ENCODE peak calls at places on chromosomes 3 and 15, in ten cellular contexts. C, T, P, X, N, G, O, U, J and F are unnamed samples.

GRCh38 chr3:183491109-183491922 is 62.9 kb upstream of the MCF2L2 start:
- DNase-seq in G (no peak), X (no peak), P (no peak), N (no peak), O (no peak), T (no peak), U (no peak), C (no peak), J (no peak), F (no peak)

GRCh38 chr3:187750041-187750512 is 4.8 kb upstream of the BCL6 start:
- DNase-seq in C (peak), P (no peak), N (peak), O (peak), G (no peak), J (peak), T (no peak), U (no peak), X (peak), F (no peak)

GRCh38 chr15:25568751-25569150 is 129.9 kb upstream of the UBE3A start:
- DNase-seq in C (no peak), T (no peak), U (no peak), O (no peak), J (no peak), G (peak), N (no peak), X (no peak), P (no peak), F (no peak)

GRCh38 chr15:79985571-79985970 is 14.6 kb upstream of the BCL2A1 start:
- DNase-seq in O (no peak), G (no peak), T (no peak), J (no peak), N (no peak), C (no peak), X (peak), U (no peak), P (no peak), F (no peak)

GRCh38 chr3:64440498-64440897 is 215.2 kb upstream of the PRICKLE2 start:
- DNase-seq in C (no peak), P (peak), N (peak), G (peak), X (peak), O (peak), U (no peak), T (peak), J (no peak), F (no peak)

GRCh38 chr3:5037828-5038227 is 58.6 kb downstream of the BHLHE40 start:
- DNase-seq in J (no peak), P (no peak), T (no peak), O (no peak), G (no peak), N (no peak), X (no peak), C (no peak), U (no peak), F (peak)

GRCh38 chr15:100601158-100601557 is 826 bp downstream of the LINS1 start:
- DNase-seq in X (peak), P (no peak), G (peak), N (peak), T (peak), O (peak), C (no peak), J (no peak), U (peak), F (peak)

GRCh38 chr15:32148833-32149555 is 118.7 kb downstream of the CHRNA7 start:
- DNase-seq in T (no peak), U (no peak), X (no peak), J (no peak), N (no peak), O (no peak), C (no peak), G (no peak), P (no peak), F (no peak)

GRCh38 chr15:43998607-43999006 is 171.8 kb downstream of the WDR76 start:
- DNase-seq in X (peak), U (no peak), C (no peak), T (no peak), J (no peak), P (no peak), N (peak), G (peak), O (no peak), F (no peak)

GRCh38 chr15:80706161-80706560 is 11.1 kb downstream of the ABHD17C start:
- DNase-seq in T (peak), U (no peak), J (no peak), C (no peak), X (no peak), N (no peak), G (no peak), O (no peak), P (no peak), F (no peak)

GRCh38 chr15:57752426-57752825 is 45.9 kb downstream of the POLR2M start:
- DNase-seq in P (no peak), N (no peak), J (peak), U (no peak), C (peak), X (peak), O (no peak), T (no peak), G (no peak), F (no peak)

GRCh38 chr15:79172032-79172481 is 81.5 kb upstream of the RASGRF1 start:
- DNase-seq in T (peak), X (no peak), G (no peak), P (no peak), U (no peak), C (no peak), N (no peak), J (no peak), O (no peak), F (no peak)

GRCh38 chr15:70226337-70226980 is 128.7 kb upstream of the TLE3 start:
- DNase-seq in X (no peak), O (no peak), J (no peak), P (no peak), G (no peak), U (no peak), C (no peak), N (no peak), T (no peak), F (no peak)

GRCh38 chr3:42979044-42979962 is at the start of gene GASK1A:
- DNase-seq in J (peak), X (no peak), C (peak), O (peak), G (peak), N (no peak), T (no peak), U (no peak), P (no peak), F (peak)

GRCh38 chr3:64053581-64053980 is 30.3 kb upstream of the PSMD6 start:
- DNase-seq in U (no peak), P (no peak), T (no peak), C (no peak), J (no peak), X (no peak), O (no peak), G (no peak), N (no peak), F (no peak)

GRCh38 chr3:36362973-36363372 is 17.3 kb upstream of the STAC start:
- DNase-seq in T (peak), O (peak), P (no peak), X (peak), C (no peak), J (no peak), N (peak), U (no peak), G (peak), F (no peak)

GRCh38 chr3:31710123-31710841 is 177.6 kb downstream of the STT3B start:
- DNase-seq in X (no peak), C (peak), P (no peak), N (peak), J (no peak), U (no peak), G (no peak), O (peak), T (no peak), F (no peak)

GRCh38 chr3:114144909-114145688 is 33.8 kb downstream of the DRD3 start:
- DNase-seq in J (no peak), X (peak), C (no peak), N (peak), P (peak), O (peak), G (peak), T (no peak), U (no peak), F (no peak)

GRCh38 chr3:35659808-35660207 is 20.5 kb downstream of the ARPP21 start:
- DNase-seq in O (peak), J (no peak), G (no peak), U (peak), X (no peak), C (no peak), P (no peak), N (peak), T (no peak), F (peak)

GRCh38 chr3:170154569-170155143 is 26.9 kb downstream of the PHC3 start:
- DNase-seq in U (no peak), X (no peak), J (no peak), N (no peak), C (no peak), P (no peak), T (no peak), O (no peak), G (no peak), F (peak)
- H3K4me3 ChIP-seq in U (no peak), X (no peak), J (no peak), N (no peak), C (no peak), P (no peak), T (no peak), O (no peak), G (no peak), F (peak)

DNA sequence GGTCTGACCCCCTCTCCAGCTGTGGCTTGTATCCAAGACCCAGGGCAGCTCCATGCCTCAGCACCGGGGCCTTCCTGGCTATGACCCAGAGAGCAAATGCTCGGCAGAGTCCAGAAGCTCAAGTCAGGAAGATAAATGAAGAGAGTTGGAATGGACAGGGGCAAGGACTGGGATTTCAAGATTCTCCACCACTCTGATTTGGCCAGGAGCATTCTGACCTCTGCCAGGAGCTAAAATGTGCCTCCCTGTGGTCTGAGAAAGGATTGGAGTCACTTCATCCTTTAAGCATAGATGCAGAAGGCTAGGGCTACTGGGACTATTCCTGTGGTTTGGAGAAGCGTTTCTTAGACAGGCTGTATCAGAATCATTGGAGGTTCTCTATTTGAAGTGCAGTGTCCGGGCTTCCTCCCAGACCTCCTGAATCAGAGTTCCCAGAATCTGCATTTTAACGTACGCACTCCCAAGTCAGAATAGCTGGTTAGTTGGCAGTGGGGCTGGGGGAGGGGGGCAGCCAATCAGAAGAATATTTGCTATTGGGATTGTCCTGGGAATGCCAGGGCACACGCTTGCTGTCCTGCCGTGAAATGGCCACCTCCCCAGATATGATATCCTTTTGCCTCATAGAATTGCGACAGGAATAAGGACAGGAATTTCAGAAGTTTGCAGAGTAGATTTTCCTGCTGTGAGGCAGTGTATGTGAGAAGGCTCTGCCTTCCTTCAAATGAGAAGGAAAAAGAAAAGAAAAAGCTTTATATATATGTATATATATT is 57.4 kb downstream of the HRH1 start:
- DNase-seq in J (no peak), P (no peak), O (no peak), G (peak), T (no peak), C (no peak), U (no peak), X (peak), N (no peak), F (no peak)
- H3K4me3 ChIP-seq in J (no peak), P (no peak), O (no peak), G (peak), T (no peak), C (no peak), U (no peak), X (no peak), N (no peak), F (no peak)

GRCh38 chr3:69051796-69052566 is at the start of gene TMF1:
- DNase-seq in T (peak), J (peak), C (peak), U (peak), P (peak), G (peak), O (peak), N (peak), X (peak), F (peak)

GRCh38 chr3:69048990-69049389 is 3.1 kb downstream of the TMF1 start:
- DNase-seq in G (no peak), J (no peak), N (no peak), O (no peak), U (no peak), C (no peak), X (no peak), P (no peak), T (no peak), F (no peak)

GRCh38 chr3:69058180-69058946 is 6.2 kb upstream of the TMF1 start:
- DNase-seq in O (no peak), P (no peak), U (peak), X (no peak), N (no peak), C (no peak), J (no peak), T (no peak), G (no peak), F (peak)

GRCh38 chr3:69052567-69052898 is 400 bp upstream of the TMF1 start:
- DNase-seq in T (no peak), O (no peak), C (no peak), P (no peak), X (no peak), U (no peak), J (no peak), N (no peak), G (no peak), F (no peak)
- H3K4me3 ChIP-seq in T (peak), O (peak), C (peak), P (peak), X (peak), U (peak), J (peak), N (peak), G (peak), F (peak)

DNA sequence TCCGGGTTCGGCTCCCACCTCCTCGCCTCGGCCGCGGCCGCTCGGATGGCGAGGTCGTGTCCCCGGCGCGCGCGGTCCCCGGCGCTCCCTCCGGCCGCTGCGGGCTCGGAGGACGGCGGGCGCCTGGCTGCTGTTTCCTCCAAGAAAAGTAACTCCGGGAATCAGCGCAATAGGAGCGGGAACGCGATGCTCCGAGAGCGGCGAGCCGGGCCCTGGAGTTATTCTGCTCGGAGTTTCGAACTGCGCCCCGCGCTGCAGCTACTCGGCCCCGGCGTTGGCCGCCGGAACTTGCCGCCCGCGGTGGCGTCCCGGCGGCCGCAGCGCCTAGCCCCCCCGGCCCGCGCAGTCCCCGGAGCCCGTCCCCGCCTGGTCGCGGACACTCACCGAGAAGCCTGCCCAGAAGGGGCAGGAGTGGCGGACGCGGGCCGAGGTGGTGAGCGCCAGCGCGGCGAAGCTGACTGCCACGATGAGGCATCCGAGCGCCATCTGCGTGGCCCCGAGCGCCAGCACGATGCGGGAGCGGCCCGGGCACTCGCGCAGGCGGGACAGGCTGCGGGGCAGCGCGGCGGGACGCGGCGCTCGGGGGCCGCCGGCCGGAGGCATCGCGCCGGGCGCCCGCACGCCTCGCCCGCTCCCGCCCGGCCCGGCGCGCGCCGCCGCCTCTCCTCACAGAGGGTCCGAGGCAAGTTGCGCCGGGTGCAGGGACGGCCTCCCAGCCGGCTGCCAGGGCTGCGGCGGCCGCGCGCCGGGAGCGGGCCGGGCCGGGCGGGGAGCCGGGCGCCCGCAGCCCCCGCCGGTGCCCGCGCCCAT is 251.9 kb downstream of the TJP1 start:
- DNase-seq in T (no peak), J (peak), N (no peak), G (peak), U (no peak), O (no peak), X (no peak), P (no peak), C (no peak), F (no peak)
- H3K4me3 ChIP-seq in T (peak), J (peak), N (peak), G (peak), U (no peak), O (peak), X (peak), P (no peak), C (peak), F (no peak)

GRCh38 chr15:73321496-73322344 is 47.0 kb downstream of the HCN4 start:
- DNase-seq in U (no peak), N (no peak), J (no peak), P (no peak), T (peak), C (peak), G (no peak), O (no peak), X (no peak), F (no peak)

GRCh38 chr15:73320619-73321180 is 48.1 kb downstream of the HCN4 start:
- DNase-seq in C (peak), N (no peak), P (no peak), U (no peak), T (no peak), X (no peak), G (no peak), O (no peak), J (no peak), F (no peak)

GRCh38 chr15:73318463-73319351 is 50.1 kb downstream of the HCN4 start:
- DNase-seq in J (peak), N (no peak), C (peak), U (no peak), P (no peak), T (peak), X (no peak), G (peak), O (no peak), F (peak)

GRCh38 chr15:73317651-73318462 is 50.9 kb downstream of the HCN4 start:
- DNase-seq in T (no peak), C (peak), N (no peak), U (no peak), J (peak), P (no peak), G (no peak), X (no peak), O (no peak), F (peak)

DNA sequence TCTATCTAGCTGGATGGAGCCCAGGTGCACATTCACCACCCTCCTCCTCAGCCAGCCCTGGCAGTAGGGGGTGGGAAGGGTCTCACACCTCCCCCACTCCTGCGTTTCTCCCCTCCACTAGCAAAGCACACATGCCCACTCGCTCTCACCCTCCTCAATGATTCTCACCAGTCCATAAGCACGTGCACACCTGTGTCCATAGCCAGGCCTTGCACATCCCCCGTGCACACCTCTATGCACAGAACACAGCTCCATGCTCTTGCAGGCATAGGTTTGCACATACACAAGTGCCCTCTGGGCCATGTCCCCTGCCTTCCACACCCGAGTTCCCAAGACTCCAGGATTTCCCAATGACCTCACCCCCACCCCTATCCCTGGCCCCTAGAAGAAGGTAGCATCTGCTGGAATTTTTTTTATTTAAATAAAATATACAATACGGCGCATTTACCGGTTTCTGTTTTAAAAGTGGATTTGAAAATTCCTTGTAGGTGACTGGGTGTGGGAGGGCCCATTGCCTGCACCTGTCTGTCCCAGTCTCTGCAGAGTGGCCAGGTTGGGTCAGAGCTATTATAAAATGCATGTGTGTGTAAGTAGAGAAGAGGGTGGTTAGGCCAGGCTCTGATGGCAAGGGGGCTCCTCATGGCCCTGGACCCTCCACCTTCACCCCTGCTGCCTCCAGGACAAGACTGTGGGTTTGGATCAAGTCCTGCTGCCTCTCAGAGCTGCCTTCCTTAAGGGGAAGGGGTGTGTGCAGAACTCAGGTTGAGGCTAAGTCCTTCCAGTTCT is 49.1 kb downstream of the HCN4 start:
- DNase-seq in P (no peak), N (no peak), U (no peak), O (no peak), J (peak), T (no peak), X (no peak), C (peak), G (no peak), F (no peak)
- H3K4me3 ChIP-seq in P (no peak), N (no peak), U (no peak), O (no peak), J (no peak), T (no peak), X (no peak), C (no peak), G (no peak), F (no peak)